ENCODE peak calls at places on chromosome 6, in seven cellular contexts. L is mammary epithelial cell, G is lung microvascular endothelial cell, Z is GM13977, K is esophagus squamous epithelium, M is NCI-H748 treated with DMSO at 0.1 percent for 48 hours, E is adrenal gland. D is an unnamed sample.
A peak's percentile ranks its signal among the peaks of the same experiment; 100 is the strongest.

GRCh38 chr6:149202967-149203366 is 114.5 kb upstream of the TAB2 start:
- DNase-seq in M (no peak), E (no peak), G (no peak), L (no peak), K (no peak), Z (no peak), D (no peak)

GRCh38 chr6:48567016-48567415 is 456.0 kb upstream of the PTCHD4 start:
- DNase-seq in L (peak; percentile 84), Z (no peak), E (no peak), G (no peak), M (no peak), K (no peak), D (no peak)

GRCh38 chr6:169965657-169966311 is 214.4 kb downstream of the ERMARD start:
- DNase-seq in M (no peak), K (no peak), G (no peak), L (no peak), Z (no peak), E (no peak), D (no peak)

GRCh38 chr6:111377558-111378120 is 105.4 kb downstream of the REV3L start:
- DNase-seq in E (no peak), L (no peak), G (no peak), K (no peak), M (no peak), Z (no peak), D (no peak)

GRCh38 chr6:107275330-107275865 is 160.1 kb upstream of the BEND3 start:
- DNase-seq in Z (no peak), L (no peak), G (no peak), M (no peak), E (no peak), K (no peak), D (no peak)

GRCh38 chr6:44263357-44264100 is 1.8 kb downstream of the NFKBIE start:
- DNase-seq in K (no peak), L (peak; percentile 38), G (peak; percentile 66), E (no peak), M (no peak), Z (peak; percentile 79), D (no peak)

GRCh38 chr6:148432405-148433195 is 90.0 kb downstream of the SASH1 start:
- DNase-seq in G (peak; percentile 99), M (no peak), K (no peak), L (peak; percentile 14), Z (no peak), E (no peak), D (no peak)

GRCh38 chr6:83467620-83468036 is 36.8 kb upstream of the ME1 start:
- DNase-seq in G (no peak), K (no peak), Z (no peak), E (peak; percentile 27), L (no peak), M (no peak), D (no peak)